ENCODE peak calls at places on chromosomes 5 and 9, in eight cellular contexts. S, E, B, J, G, Y, W and I are unnamed samples.

GRCh38 chr5:136891175-136891574 is 525.8 kb upstream of the TRPC7 start:
- DNase-seq in S (no peak), E (no peak), B (no peak), J (no peak), G (no peak), Y (no peak), W (no peak), I (no peak)

GRCh38 chr5:28408186-28408585 is 1369.8 kb upstream of the CDH9 start:
- DNase-seq in S (no peak), E (no peak), B (no peak), J (no peak), G (peak; percentile 22), Y (no peak), W (no peak), I (no peak)

GRCh38 chr9:72332351-72332750 is 32.7 kb downstream of the ZFAND5 start:
- DNase-seq in S (no peak), E (no peak), B (no peak), J (no peak), G (no peak), Y (no peak), W (no peak), I (no peak)

GRCh38 chr9:133864011-133864410 is 125.9 kb upstream of the SARDH start:
- DNase-seq in S (no peak), E (no peak), B (no peak), J (no peak), G (no peak), Y (no peak), W (no peak), I (no peak)

GRCh38 chr5:132225165-132226032 is 2.3 kb downstream of the P4HA2 start:
- DNase-seq in S (peak; percentile 84), E (peak; percentile 88), B (peak; percentile 67), J (no peak), G (peak; percentile 29), Y (no peak), W (peak; percentile 83), I (peak; percentile 80)

GRCh38 chr5:343461-344401 is 22.2 kb downstream of the AHRR start:
- DNase-seq in S (peak; percentile 75), E (no peak), B (no peak), J (peak; percentile 45), G (peak; percentile 55), Y (peak; percentile 9), W (peak; percentile 65), I (no peak)

GRCh38 chr5:112418412-112419049 is 546 bp downstream of the EPB41L4A start:
- DNase-seq in S (no peak), E (no peak), B (no peak), J (peak; percentile 42), G (no peak), Y (no peak), W (peak; percentile 12), I (peak; percentile 31)

GRCh38 chr5:123454236-123454911 is 31.2 kb upstream of the CEP120 start:
- DNase-seq in S (no peak), E (no peak), B (no peak), J (peak; percentile 21), G (no peak), Y (no peak), W (no peak), I (no peak)

GRCh38 chr5:75049581-75050274 is 2.6 kb downstream of the GCNT4 start:
- DNase-seq in S (peak; percentile 61), E (no peak), B (no peak), J (peak; percentile 55), G (peak; percentile 44), Y (peak; percentile 69), W (peak; percentile 77), I (no peak)

GRCh38 chr9:88829276-88829675 is 162.0 kb upstream of the S1PR3 start:
- DNase-seq in S (no peak), E (no peak), B (no peak), J (no peak), G (no peak), Y (no peak), W (no peak), I (no peak)

GRCh38 chr5:115532517-115532916 is 12.1 kb downstream of the FEM1C start:
- DNase-seq in S (no peak), E (no peak), B (no peak), J (peak; percentile 42), G (no peak), Y (no peak), W (no peak), I (no peak)

GRCh38 chr9:134594376-134594941 is 47.1 kb upstream of the COL5A1 start:
- DNase-seq in S (no peak), E (no peak), B (no peak), J (no peak), G (no peak), Y (no peak), W (no peak), I (no peak)

GRCh38 chr5:87151547-87151946 is 116.1 kb upstream of the RASA1 start:
- DNase-seq in S (no peak), E (no peak), B (no peak), J (peak; percentile 78), G (no peak), Y (no peak), W (no peak), I (no peak)

GRCh38 chr5:180113660-180114303 is 42.2 kb upstream of the RNF130 start:
- DNase-seq in S (no peak), E (peak; percentile 43), B (peak; percentile 36), J (no peak), G (no peak), Y (no peak), W (no peak), I (no peak)

GRCh38 chr5:34632805-34633414 is 23.2 kb upstream of the RAI14 start:
- DNase-seq in S (no peak), E (no peak), B (no peak), J (no peak), G (peak; percentile 67), Y (no peak), W (no peak), I (no peak)

GRCh38 chr5:140569197-140569596 is 4.6 kb downstream of the SLC35A4 start:
- DNase-seq in S (no peak), E (peak; percentile 55), B (no peak), J (no peak), G (peak; percentile 16), Y (no peak), W (no peak), I (no peak)

GRCh38 chr9:111525056-111525977 is at the start of gene ZNF483:
- DNase-seq in S (peak; percentile 73), E (peak; percentile 91), B (peak; percentile 78), J (peak; percentile 84), G (peak; percentile 85), Y (peak; percentile 78), W (peak; percentile 71), I (peak; percentile 75)

GRCh38 chr5:93874491-93874890 is 133.1 kb upstream of the POU5F2 start:
- DNase-seq in S (no peak), E (no peak), B (no peak), J (no peak), G (no peak), Y (no peak), W (no peak), I (no peak)

GRCh38 chr5:90957906-90958305 is 399.3 kb downstream of the ADGRV1 start:
- DNase-seq in S (no peak), E (no peak), B (no peak), J (no peak), G (no peak), Y (no peak), W (no peak), I (no peak)

GRCh38 chr5:17308326-17309065 is 91.1 kb downstream of the BASP1 start:
- DNase-seq in S (no peak), E (no peak), B (no peak), J (no peak), G (no peak), Y (no peak), W (no peak), I (no peak)
- H3K4me1 ChIP-seq in S (no peaks in the 10 kb centered on the region), E (no peaks in the 10 kb centered on the region), B (no peaks in the 10 kb centered on the region), J (peaks cover 2% of the 10 kb centered on the region), G (no peaks in the 10 kb centered on the region), Y (no peaks in the 10 kb centered on the region), W (peaks cover 8% of the 10 kb centered on the region), I (no peaks in the 10 kb centered on the region)

GRCh38 chr9:113011911-113012381 is at the start of gene ZNF883:
- DNase-seq in S (no peak), E (peak; percentile 68), B (peak; percentile 61), J (peak; percentile 40), G (peak; percentile 19), Y (peak; percentile 68), W (peak; percentile 33), I (peak; percentile 66)
- H3K9me3 ChIP-seq in S (peaks cover 6% of the 10 kb centered on the region), E (peaks cover 11% of the 10 kb centered on the region), B (peaks cover 44% of the 10 kb centered on the region), J (no peaks in the 10 kb centered on the region), G (no peaks in the 10 kb centered on the region), Y (peaks cover 16% of the 10 kb centered on the region), W (peaks cover 6% of the 10 kb centered on the region), I (no peaks in the 10 kb centered on the region)

DNA sequence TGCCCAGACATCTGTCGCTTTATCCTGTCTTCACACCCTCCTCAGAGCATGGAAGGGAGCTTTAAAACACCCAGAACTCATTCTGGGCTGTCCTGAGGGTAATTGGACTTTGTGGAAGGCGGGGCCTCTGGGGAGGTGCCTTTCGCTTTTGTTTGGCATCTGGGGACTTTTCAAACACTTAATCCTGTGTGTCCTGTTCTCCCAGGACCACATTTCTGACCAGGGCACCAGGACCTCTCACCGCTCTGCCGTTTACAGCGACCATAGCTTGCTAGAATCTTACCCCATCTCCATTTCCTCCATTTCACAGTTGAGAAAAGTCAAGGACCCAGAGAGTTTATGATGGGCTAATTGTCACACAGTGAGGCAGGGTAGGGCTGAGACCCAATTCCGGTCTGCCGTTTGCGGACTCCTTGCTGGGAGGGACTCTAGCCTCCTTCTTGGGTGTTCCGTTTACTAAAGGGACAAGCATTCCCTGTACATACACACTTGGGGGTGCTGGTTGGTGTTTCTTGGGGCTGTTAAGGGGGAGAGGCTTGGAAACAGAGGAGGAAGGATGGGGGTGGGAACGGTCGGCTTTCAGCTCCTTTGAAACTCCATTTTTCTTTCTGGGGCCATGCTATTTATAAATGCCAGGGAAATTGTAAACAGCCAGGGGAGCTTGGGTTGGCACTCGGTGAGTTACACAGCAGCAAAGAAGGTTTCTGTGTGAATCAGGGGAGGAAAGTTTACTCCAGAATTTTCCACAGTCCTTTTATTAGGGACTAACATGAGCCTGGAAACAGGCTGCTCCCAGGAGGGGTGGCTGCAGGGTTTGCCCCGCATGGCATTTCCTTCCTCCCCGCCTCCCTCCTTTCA is 1.3 kb downstream of the GSN start:
- DNase-seq in S (peak; percentile 67), E (peak; percentile 84), B (no peak), J (peak; percentile 38), G (no peak), Y (no peak), W (peak; percentile 72), I (no peak)
- TF ChIP-seq POLR2A in S (no peak), E (peak; percentile 24), B (no peak), J (no peak), G (no peak), Y (no peak), W (peak; percentile 69), I (no peak)

GRCh38 chr9:99660191-99660636 is 161.5 kb upstream of the NR4A3 start:
- DNase-seq in S (no peak), E (no peak), B (no peak), J (no peak), G (peak; percentile 14), Y (no peak), W (no peak), I (no peak)
- H3K4me1 ChIP-seq in S (no peaks in the 10 kb centered on the region), E (no peaks in the 10 kb centered on the region), B (no peaks in the 10 kb centered on the region), J (no peaks in the 10 kb centered on the region), G (no peaks in the 10 kb centered on the region), Y (peaks cover 16% of the 10 kb centered on the region), W (no peaks in the 10 kb centered on the region), I (no peaks in the 10 kb centered on the region)

DNA sequence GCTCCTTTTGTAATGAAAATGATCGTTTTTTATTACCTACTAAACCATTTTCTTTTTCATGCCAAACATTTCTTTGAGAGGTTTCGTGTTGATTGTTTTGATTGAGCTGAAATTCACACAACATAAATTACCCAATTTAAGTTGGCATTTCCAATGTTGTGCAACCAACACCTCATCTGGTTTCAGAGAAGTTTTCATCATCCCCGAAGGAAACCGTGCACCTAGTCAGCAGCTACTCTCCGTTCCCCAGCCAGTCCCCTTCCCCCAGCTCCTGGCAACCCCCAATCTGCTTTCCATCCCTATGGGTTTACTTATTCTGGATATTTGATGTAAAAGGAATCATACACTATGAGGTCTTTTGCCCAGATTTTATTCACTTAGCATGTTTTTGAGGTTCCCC is 123.6 kb downstream of the ADCY2 start:
- DNase-seq in S (no peak), E (no peak), B (no peak), J (no peak), G (no peak), Y (no peak), W (no peak), I (no peak)
- H3K9me3 ChIP-seq in S (no peaks in the 10 kb centered on the region), E (no peaks in the 10 kb centered on the region), B (no peaks in the 10 kb centered on the region), J (peaks cover 7% of the 10 kb centered on the region), G (no peaks in the 10 kb centered on the region), Y (no peaks in the 10 kb centered on the region), W (no peaks in the 10 kb centered on the region), I (no peaks in the 10 kb centered on the region)